ENCODE peak calls at places on chromosomes 7 and 10, in four cellular contexts. U is fibroblast of lung, K is mammary epithelial cell, Z is cardiac muscle cell. D is an unnamed sample.

GRCh38 chr7:964401-965231 is 10.1 kb upstream of the ADAP1 start:
- DNase-seq in U (peak; percentile 28), K (no peak), Z (peak; percentile 89), D (peak; percentile 71)

GRCh38 chr7:150811-151221 is 41.6 kb upstream of the FAM20C start:
- DNase-seq in U (peak; percentile 56), K (no peak), Z (no peak), D (peak; percentile 64)

GRCh38 chr10:132064771-132065437 is 842 bp upstream of the JAKMIP3 start:
- DNase-seq in U (no peak), K (no peak), Z (peak; percentile 5), D (peak; percentile 56)

GRCh38 chr7:99267530-99268360 is 4.9 kb upstream of the MYH16 start:
- DNase-seq in U (peak; percentile 68), K (peak; percentile 99), Z (no peak), D (no peak)

GRCh38 chr10:99975942-99976809 is 33.6 kb downstream of the DNMBP start:
- DNase-seq in U (peak; percentile 97), K (peak; percentile 14), Z (no peak), D (no peak)

GRCh38 chr10:74888947-74889661 is 62.7 kb downstream of the KAT6B start:
- DNase-seq in U (no peak), K (no peak), Z (no peak), D (no peak)

GRCh38 chr10:25017247-25017590 is 807 bp downstream of the THNSL1 start:
- DNase-seq in U (no peak), K (no peak), Z (peak; percentile 23), D (no peak)

GRCh38 chr7:141641876-141642275 is 60.1 kb downstream of the DENND11 start:
- DNase-seq in U (no peak), K (no peak), Z (no peak), D (no peak)

GRCh38 chr10:27799046-27799445 is 53.4 kb upstream of the MKX start:
- DNase-seq in U (no peak), K (no peak), Z (no peak), D (no peak)

GRCh38 chr10:76071638-76072317 is 640.4 kb downstream of the LRMDA start:
- DNase-seq in U (peak; percentile 67), K (no peak), Z (no peak), D (no peak)

GRCh38 chr7:2633538-2634264 is 1.9 kb downstream of the TTYH3 start:
- DNase-seq in U (peak; percentile 87), K (peak; percentile 70), Z (no peak), D (no peak)

GRCh38 chr10:110219884-110220283 is 12.5 kb downstream of the MXI1 start:
- DNase-seq in U (no peak), K (no peak), Z (no peak), D (no peak)

GRCh38 chr7:100543586-100543985 is 4.6 kb downstream of the AGFG2 start:
- DNase-seq in U (no peak), K (no peak), Z (no peak), D (no peak)

GRCh38 chr10:43058716-43059335 is 18.0 kb upstream of the RET start:
- DNase-seq in U (no peak), K (no peak), Z (no peak), D (no peak)

GRCh38 chr10:29920408-29921070 is 138.8 kb downstream of the JCAD start:
- DNase-seq in U (no peak), K (peak; percentile 26), Z (no peak), D (no peak)

GRCh38 chr7:29588900-29589696 is 25.5 kb downstream of the PRR15 start:
- DNase-seq in U (peak; percentile 51), K (no peak), Z (peak; percentile 38), D (no peak)

GRCh38 chr7:23863209-23863798 is 153.3 kb downstream of the STK31 start:
- DNase-seq in U (peak; percentile 74), K (peak; percentile 20), Z (peak; percentile 46), D (no peak)

GRCh38 chr7:22093003-22093402 is 147.3 kb upstream of the CDCA7L start:
- DNase-seq in U (no peak), K (no peak), Z (no peak), D (no peak)

GRCh38 chr10:31362023-31362641 is 43.1 kb downstream of the ZEB1 start:
- DNase-seq in U (no peak), K (no peak), Z (no peak), D (no peak)

GRCh38 chr7:50362712-50363282 is 58.3 kb downstream of the IKZF1 start:
- DNase-seq in U (no peak), K (no peak), Z (no peak), D (no peak)

GRCh38 chr10:23449677-23450220 is 10.9 kb downstream of the OTUD1 start:
- DNase-seq in U (no peak), K (no peak), Z (no peak), D (no peak)

GRCh38 chr10:33365871-33366411 is 31.5 kb upstream of the NRP1 start:
- DNase-seq in U (peak; percentile 94), K (peak; percentile 95), Z (no peak), D (no peak)

GRCh38 chr10:91452063-91452462 is 41.9 kb downstream of the HECTD2 start:
- DNase-seq in U (no peak), K (no peak), Z (no peak), D (no peak)
- H3K9me3 ChIP-seq in U (no peaks in the 10 kb centered on the region), K (no peaks in the 10 kb centered on the region), Z (no peaks in the 10 kb centered on the region), D (peaks cover 27% of the 10 kb centered on the region)

DNA sequence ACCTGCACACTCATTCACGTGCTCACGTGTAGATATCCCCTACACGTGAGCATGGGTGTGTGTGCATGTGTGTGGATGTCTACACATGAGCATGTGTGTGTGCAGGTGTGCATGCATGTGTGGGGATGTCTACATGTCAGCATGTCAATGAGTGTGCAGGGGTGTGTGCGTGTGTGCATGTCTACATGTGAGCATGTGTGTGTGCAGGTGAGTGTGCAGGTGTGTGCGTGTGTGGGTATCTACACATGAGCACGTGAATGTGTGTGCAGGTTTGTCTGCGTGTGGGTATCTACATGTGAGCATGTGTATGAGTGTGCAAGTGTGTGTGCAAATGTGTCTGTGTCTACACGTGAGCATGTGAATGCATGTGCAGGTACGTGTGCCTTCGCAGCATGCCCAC is 274.8 kb downstream of the PTPRN2 start:
- DNase-seq in U (no peak), K (no peak), Z (no peak), D (no peak)
- H3K9me3 ChIP-seq in U (peaks cover 2% of the 10 kb centered on the region), K (peaks cover 47% of the 10 kb centered on the region), Z (no peaks in the 10 kb centered on the region), D (peaks cover 4% of the 10 kb centered on the region)

DNA sequence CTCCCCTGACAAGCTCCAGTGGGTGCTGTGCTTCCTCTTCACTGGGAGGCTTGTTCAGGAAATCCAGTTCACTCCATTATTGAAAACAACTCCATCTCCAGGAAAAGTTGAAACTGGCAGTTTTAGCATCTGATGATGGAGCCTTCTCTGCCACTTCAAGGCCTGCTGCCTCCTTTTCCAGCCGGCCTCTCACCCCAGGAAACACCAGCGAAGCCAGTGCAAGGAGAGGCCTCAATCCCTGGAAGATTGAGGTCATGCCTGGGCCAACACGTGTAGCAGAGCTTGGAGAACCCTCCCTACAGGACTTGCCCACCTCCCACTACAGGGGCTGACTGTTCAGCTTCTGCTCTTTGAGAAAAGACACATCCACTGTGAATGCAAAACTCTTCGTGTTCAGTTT is 153.2 kb downstream of the NRF1 start:
- DNase-seq in U (no peak), K (no peak), Z (no peak), D (no peak)
- H3K9me3 ChIP-seq in U (no peaks in the 10 kb centered on the region), K (no peaks in the 10 kb centered on the region), Z (no peaks in the 10 kb centered on the region), D (no peaks in the 10 kb centered on the region)

DNA sequence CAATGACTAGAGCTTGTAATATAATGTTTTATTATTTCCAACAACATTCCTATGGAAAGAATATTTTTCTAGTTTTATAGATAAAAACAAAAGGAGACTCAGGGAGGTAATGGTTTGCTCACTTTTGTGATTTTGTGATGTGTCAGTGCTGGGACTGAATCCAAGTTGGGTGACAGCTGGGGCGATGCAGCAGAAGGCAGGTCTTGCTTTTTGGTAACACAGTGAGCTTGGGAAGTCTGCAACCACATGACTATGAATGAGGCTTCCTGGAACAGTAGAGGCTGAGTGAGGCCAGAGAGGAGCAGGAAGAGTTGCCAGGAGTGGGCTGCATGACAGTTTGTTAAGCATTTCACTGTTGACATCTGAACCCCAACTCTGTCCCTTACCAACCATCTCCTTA is 4.9 kb upstream of the YKT6 start:
- DNase-seq in U (no peak), K (no peak), Z (no peak), D (peak; percentile 12)
- H3K9me3 ChIP-seq in U (no peaks in the 10 kb centered on the region), K (no peaks in the 10 kb centered on the region), Z (no peaks in the 10 kb centered on the region), D (no peaks in the 10 kb centered on the region)

DNA sequence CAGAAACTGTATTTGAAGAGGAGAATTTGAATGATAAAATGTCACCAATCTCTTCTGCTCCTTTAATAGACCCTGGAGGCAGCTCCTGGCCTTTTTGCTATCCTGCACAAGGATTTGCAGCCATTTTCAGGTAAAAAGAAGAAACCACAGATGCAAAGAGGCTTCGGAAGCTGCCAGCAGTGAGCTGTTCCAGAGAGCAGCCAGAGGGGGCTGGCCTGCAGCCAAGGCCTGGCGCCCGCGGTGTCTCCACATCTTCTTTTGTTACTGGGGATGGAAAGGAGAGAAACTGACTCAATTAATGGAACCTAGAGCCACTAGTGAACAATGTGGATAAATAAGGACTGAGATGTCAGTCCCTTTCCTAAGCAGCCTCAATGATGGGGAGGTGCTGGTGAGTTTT is 23.9 kb upstream of the GPR26 start:
- DNase-seq in U (no peak), K (no peak), Z (no peak), D (peak; percentile 23)
- H3K9me3 ChIP-seq in U (no peaks in the 10 kb centered on the region), K (no peaks in the 10 kb centered on the region), Z (no peaks in the 10 kb centered on the region), D (no peaks in the 10 kb centered on the region)

DNA sequence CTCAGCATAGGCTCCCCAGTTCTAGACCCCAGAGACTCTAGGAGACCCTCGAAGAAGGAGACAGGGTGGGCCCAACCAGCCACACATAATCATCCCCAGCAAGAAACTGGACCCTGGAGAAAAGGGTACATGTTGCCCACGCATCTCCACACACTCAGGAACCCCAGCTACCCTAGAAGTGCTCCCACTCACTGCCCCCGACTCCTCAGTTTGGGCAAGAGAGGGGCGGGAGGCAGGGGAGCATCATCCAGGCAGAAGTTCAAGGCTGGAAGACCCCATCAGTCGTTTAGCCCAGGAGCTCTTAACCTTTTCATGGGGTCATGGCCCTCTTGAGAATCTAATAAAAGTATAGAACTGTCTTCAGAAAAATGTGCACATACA is 1.8 kb upstream of the ZNF467 start:
- DNase-seq in U (no peak), K (no peak), Z (no peak), D (no peak)
- H3K9me3 ChIP-seq in U (no peaks in the 10 kb centered on the region), K (no peaks in the 10 kb centered on the region), Z (no peaks in the 10 kb centered on the region), D (no peaks in the 10 kb centered on the region)

GRCh38 chr10:92363498-92363897 is 72.5 kb downstream of the MARCHF5 start:
- DNase-seq in U (no peak), K (no peak), Z (no peak), D (no peak)

GRCh38 chr10:92366412-92367021 is 75.5 kb downstream of the MARCHF5 start:
- DNase-seq in U (no peak), K (no peak), Z (no peak), D (no peak)
- H3K9me3 ChIP-seq in U (no peaks in the 10 kb centered on the region), K (no peaks in the 10 kb centered on the region), Z (no peaks in the 10 kb centered on the region), D (no peaks in the 10 kb centered on the region)

DNA sequence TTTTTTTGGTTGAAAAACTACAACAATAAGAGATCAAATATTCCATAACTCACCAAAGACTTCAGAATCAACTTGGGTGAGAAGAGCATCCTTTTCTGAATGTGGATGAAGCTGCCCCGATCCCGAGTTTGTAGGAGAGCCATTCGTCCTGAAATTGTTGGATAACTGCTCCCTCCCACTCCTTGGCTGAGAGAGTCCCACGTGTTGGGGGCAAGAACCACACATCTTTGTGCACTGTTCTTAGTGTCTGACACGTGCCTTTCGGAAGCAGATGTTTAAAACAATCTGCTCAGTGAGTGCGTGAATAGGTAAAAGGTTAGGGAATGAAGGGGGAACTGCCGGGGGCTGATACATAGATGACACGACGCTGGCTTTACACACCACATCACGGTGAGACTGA is 575.7 kb downstream of the PTPRN2 start:
- DNase-seq in U (no peak), K (no peak), Z (no peak), D (no peak)
- H3K9me3 ChIP-seq in U (no peaks in the 10 kb centered on the region), K (peaks cover 22% of the 10 kb centered on the region), Z (no peaks in the 10 kb centered on the region), D (no peaks in the 10 kb centered on the region)

GRCh38 chr7:158027646-158028045 is 560.0 kb downstream of the PTPRN2 start:
- DNase-seq in U (no peak), K (no peak), Z (no peak), D (no peak)
- H3K9me3 ChIP-seq in U (no peaks in the 10 kb centered on the region), K (peaks cover 32% of the 10 kb centered on the region), Z (no peaks in the 10 kb centered on the region), D (no peaks in the 10 kb centered on the region)

D was measured in suprapubic skin.